ENCODE peak calls at places on chromosomes 6 and 20, in seven cellular contexts. One of them, this sample, is unnamed.

GRCh38 chr6:43459535-43459934 is 4.2 kb upstream of the DLK2 start:
- DNase-seq in T-helper 17 cell: no peak
- DNase-seq in activated T-cell treated with anti-CD3 and anti-CD28 coated beads, Interleukin-2, amount 50 U/mL, for 48 hours: no peak
- DNase-seq in A549: no peak
- DNase-seq in GM12891: no peak
- DNase-seq in neural progenitor cell: no peak
- DNase-seq in G401: no peak
- DNase-seq in this sample: no peak

GRCh38 chr6:6368040-6368683 is 47.7 kb upstream of the F13A1 start:
- DNase-seq in T-helper 17 cell: no peak
- DNase-seq in activated T-cell treated with anti-CD3 and anti-CD28 coated beads, Interleukin-2, amount 50 U/mL, for 48 hours: no peak
- DNase-seq in A549: no peak
- DNase-seq in GM12891: no peak
- DNase-seq in neural progenitor cell: no peak
- DNase-seq in G401: no peak
- DNase-seq in this sample: no peak

GRCh38 chr20:41862476-41862875 is 244.3 kb upstream of the CHD6 start:
- DNase-seq in T-helper 17 cell: no peak
- DNase-seq in activated T-cell treated with anti-CD3 and anti-CD28 coated beads, Interleukin-2, amount 50 U/mL, for 48 hours: no peak
- DNase-seq in A549: no peak
- DNase-seq in GM12891: no peak
- DNase-seq in neural progenitor cell: no peak
- DNase-seq in G401: no peak
- DNase-seq in this sample: no peak

GRCh38 chr6:80543598-80544181 is 437.2 kb downstream of the BCKDHB start:
- DNase-seq in T-helper 17 cell: no peak
- DNase-seq in activated T-cell treated with anti-CD3 and anti-CD28 coated beads, Interleukin-2, amount 50 U/mL, for 48 hours: no peak
- DNase-seq in A549: no peak
- DNase-seq in GM12891: no peak
- DNase-seq in neural progenitor cell: no peak
- DNase-seq in G401: no peak
- DNase-seq in this sample: no peak

GRCh38 chr6:52249078-52249477 is 4.8 kb upstream of the IL17F start:
- DNase-seq in T-helper 17 cell: no peak
- DNase-seq in activated T-cell treated with anti-CD3 and anti-CD28 coated beads, Interleukin-2, amount 50 U/mL, for 48 hours: no peak
- DNase-seq in A549: no peak
- DNase-seq in GM12891: no peak
- DNase-seq in neural progenitor cell: no peak
- DNase-seq in G401: no peak
- DNase-seq in this sample: no peak

GRCh38 chr20:10427060-10427692 is 6.8 kb downstream of the MKKS start:
- DNase-seq in T-helper 17 cell: peak; percentile 15
- DNase-seq in activated T-cell treated with anti-CD3 and anti-CD28 coated beads, Interleukin-2, amount 50 U/mL, for 48 hours: peak; percentile 46
- DNase-seq in A549: peak; percentile 55
- DNase-seq in GM12891: no peak
- DNase-seq in neural progenitor cell: peak; percentile 61
- DNase-seq in G401: peak; percentile 82
- DNase-seq in this sample: no peak

GRCh38 chr6:139483082-139483481 is 108.6 kb upstream of the CITED2 start:
- DNase-seq in T-helper 17 cell: no peak
- DNase-seq in activated T-cell treated with anti-CD3 and anti-CD28 coated beads, Interleukin-2, amount 50 U/mL, for 48 hours: no peak
- DNase-seq in A549: no peak
- DNase-seq in GM12891: no peak
- DNase-seq in neural progenitor cell: peak; percentile 60
- DNase-seq in G401: no peak
- DNase-seq in this sample: peak; percentile 91

GRCh38 chr20:32482251-32483220 is 102.6 kb downstream of the NOL4L start:
- DNase-seq in T-helper 17 cell: peak; percentile 20
- DNase-seq in activated T-cell treated with anti-CD3 and anti-CD28 coated beads, Interleukin-2, amount 50 U/mL, for 48 hours: peak; percentile 50
- DNase-seq in A549: no peak
- DNase-seq in GM12891: peak; percentile 41
- DNase-seq in neural progenitor cell: peak; percentile 74
- DNase-seq in G401: no peak
- DNase-seq in this sample: peak; percentile 77

GRCh38 chr6:168025831-168026325 is 28.4 kb downstream of the KIF25 start:
- DNase-seq in T-helper 17 cell: no peak
- DNase-seq in activated T-cell treated with anti-CD3 and anti-CD28 coated beads, Interleukin-2, amount 50 U/mL, for 48 hours: no peak
- DNase-seq in A549: no peak
- DNase-seq in GM12891: no peak
- DNase-seq in neural progenitor cell: no peak
- DNase-seq in G401: no peak
- DNase-seq in this sample: no peak

GRCh38 chr6:97133071-97133470 is 149.9 kb downstream of the MMS22L start:
- DNase-seq in T-helper 17 cell: no peak
- DNase-seq in activated T-cell treated with anti-CD3 and anti-CD28 coated beads, Interleukin-2, amount 50 U/mL, for 48 hours: no peak
- DNase-seq in A549: no peak
- DNase-seq in GM12891: no peak
- DNase-seq in neural progenitor cell: no peak
- DNase-seq in G401: peak; percentile 18
- DNase-seq in this sample: no peak

GRCh38 chr6:33123732-33124524 is 48.1 kb downstream of the HLA-DPB1 start:
- DNase-seq in T-helper 17 cell: no peak
- DNase-seq in activated T-cell treated with anti-CD3 and anti-CD28 coated beads, Interleukin-2, amount 50 U/mL, for 48 hours: no peak
- DNase-seq in A549: peak; percentile 10
- DNase-seq in GM12891: no peak
- DNase-seq in neural progenitor cell: peak; percentile 84
- DNase-seq in G401: peak; percentile 90
- DNase-seq in this sample: peak; percentile 69

GRCh38 chr6:116430860-116431259 is 30.3 kb upstream of the CALHM6 start:
- DNase-seq in T-helper 17 cell: no peak
- DNase-seq in activated T-cell treated with anti-CD3 and anti-CD28 coated beads, Interleukin-2, amount 50 U/mL, for 48 hours: no peak
- DNase-seq in A549: no peak
- DNase-seq in GM12891: no peak
- DNase-seq in neural progenitor cell: no peak
- DNase-seq in G401: no peak
- DNase-seq in this sample: no peak

GRCh38 chr6:28896505-28897392 is 27.0 kb downstream of the TRIM27 start:
- DNase-seq in T-helper 17 cell: peak; percentile 23
- DNase-seq in activated T-cell treated with anti-CD3 and anti-CD28 coated beads, Interleukin-2, amount 50 U/mL, for 48 hours: peak; percentile 51
- DNase-seq in A549: peak; percentile 69
- DNase-seq in GM12891: no peak
- DNase-seq in neural progenitor cell: peak; percentile 77
- DNase-seq in G401: peak; percentile 80
- DNase-seq in this sample: peak; percentile 84

GRCh38 chr6:12801141-12801540 is 84.6 kb downstream of the PHACTR1 start:
- DNase-seq in T-helper 17 cell: no peak
- DNase-seq in activated T-cell treated with anti-CD3 and anti-CD28 coated beads, Interleukin-2, amount 50 U/mL, for 48 hours: no peak
- DNase-seq in A549: no peak
- DNase-seq in GM12891: no peak
- DNase-seq in neural progenitor cell: no peak
- DNase-seq in G401: no peak
- DNase-seq in this sample: no peak

GRCh38 chr6:105871542-105871941 is 214.6 kb upstream of the PRDM1 start:
- DNase-seq in T-helper 17 cell: no peak
- DNase-seq in activated T-cell treated with anti-CD3 and anti-CD28 coated beads, Interleukin-2, amount 50 U/mL, for 48 hours: no peak
- DNase-seq in A549: no peak
- DNase-seq in GM12891: no peak
- DNase-seq in neural progenitor cell: no peak
- DNase-seq in G401: no peak
- DNase-seq in this sample: no peak

GRCh38 chr20:21280496-21281016 is 22.6 kb upstream of the XRN2 start:
- DNase-seq in T-helper 17 cell: no peak
- DNase-seq in activated T-cell treated with anti-CD3 and anti-CD28 coated beads, Interleukin-2, amount 50 U/mL, for 48 hours: no peak
- DNase-seq in A549: no peak
- DNase-seq in GM12891: no peak
- DNase-seq in neural progenitor cell: no peak
- DNase-seq in G401: no peak
- DNase-seq in this sample: no peak

GRCh38 chr20:25374842-25375241 is 15.8 kb downstream of the ABHD12 start:
- DNase-seq in T-helper 17 cell: no peak
- DNase-seq in activated T-cell treated with anti-CD3 and anti-CD28 coated beads, Interleukin-2, amount 50 U/mL, for 48 hours: no peak
- DNase-seq in A549: no peak
- DNase-seq in GM12891: no peak
- DNase-seq in neural progenitor cell: no peak
- DNase-seq in G401: no peak
- DNase-seq in this sample: no peak

GRCh38 chr6:5151955-5152401 is 66.8 kb downstream of the PPP1R3G start:
- DNase-seq in T-helper 17 cell: no peak
- DNase-seq in activated T-cell treated with anti-CD3 and anti-CD28 coated beads, Interleukin-2, amount 50 U/mL, for 48 hours: no peak
- DNase-seq in A549: no peak
- DNase-seq in GM12891: no peak
- DNase-seq in neural progenitor cell: no peak
- DNase-seq in G401: peak; percentile 77
- DNase-seq in this sample: no peak

GRCh38 chr6:168201383-168201782 is 118.2 kb downstream of the DACT2 start:
- DNase-seq in T-helper 17 cell: no peak
- DNase-seq in activated T-cell treated with anti-CD3 and anti-CD28 coated beads, Interleukin-2, amount 50 U/mL, for 48 hours: no peak
- DNase-seq in A549: peak; percentile 12
- DNase-seq in GM12891: no peak
- DNase-seq in neural progenitor cell: peak; percentile 72
- DNase-seq in G401: no peak
- DNase-seq in this sample: peak; percentile 54

GRCh38 chr6:27501187-27501586 is 28.3 kb upstream of the ZNF184 start:
- DNase-seq in T-helper 17 cell: no peak
- DNase-seq in activated T-cell treated with anti-CD3 and anti-CD28 coated beads, Interleukin-2, amount 50 U/mL, for 48 hours: no peak
- DNase-seq in A549: no peak
- DNase-seq in GM12891: no peak
- DNase-seq in neural progenitor cell: no peak
- DNase-seq in G401: no peak
- DNase-seq in this sample: no peak

GRCh38 chr6:79810878-79811277 is 136.5 kb downstream of the ELOVL4 start:
- DNase-seq in T-helper 17 cell: no peak
- DNase-seq in activated T-cell treated with anti-CD3 and anti-CD28 coated beads, Interleukin-2, amount 50 U/mL, for 48 hours: no peak
- DNase-seq in A549: no peak
- DNase-seq in GM12891: no peak
- DNase-seq in neural progenitor cell: peak; percentile 60
- DNase-seq in G401: peak; percentile 44
- DNase-seq in this sample: no peak

GRCh38 chr6:156590482-156590881 is 186.7 kb upstream of the ARID1B start:
- DNase-seq in T-helper 17 cell: no peak
- DNase-seq in activated T-cell treated with anti-CD3 and anti-CD28 coated beads, Interleukin-2, amount 50 U/mL, for 48 hours: no peak
- DNase-seq in A549: no peak
- DNase-seq in GM12891: no peak
- DNase-seq in neural progenitor cell: no peak
- DNase-seq in G401: no peak
- DNase-seq in this sample: peak; percentile 19

GRCh38 chr6:117906905-117907599 is at the start of gene SLC35F1:
- DNase-seq in T-helper 17 cell: no peak
- DNase-seq in activated T-cell treated with anti-CD3 and anti-CD28 coated beads, Interleukin-2, amount 50 U/mL, for 48 hours: peak; percentile 54
- DNase-seq in A549: peak; percentile 17
- DNase-seq in GM12891: peak; percentile 41
- DNase-seq in neural progenitor cell: peak; percentile 89
- DNase-seq in G401: peak; percentile 46
- DNase-seq in this sample: peak; percentile 92